ENCODE peak calls at places on chromosomes 2 and 18, in four cellular contexts. One of them, this sample, is unnamed.

GRCh38 chr18:45340884-45341283 is 274.4 kb upstream of the SLC14A2 start:
- DNase-seq in HFF-Myc: no peak
- DNase-seq in left ventricle myocardium inferior: no peak
- DNase-seq in astrocyte: no peak
- DNase-seq in this sample: no peak

GRCh38 chr18:48703418-48703817 is 164.6 kb downstream of the CTIF start:
- DNase-seq in HFF-Myc: no peak
- DNase-seq in left ventricle myocardium inferior: no peak
- DNase-seq in astrocyte: no peak
- DNase-seq in this sample: no peak

GRCh38 chr2:36615214-36615613 is 17.2 kb upstream of the FEZ2 start:
- DNase-seq in HFF-Myc: no peak
- DNase-seq in left ventricle myocardium inferior: no peak
- DNase-seq in astrocyte: no peak
- DNase-seq in this sample: peak; percentile 85

GRCh38 chr18:58657081-58657480 is 14.2 kb upstream of the MALT1 start:
- DNase-seq in HFF-Myc: no peak
- DNase-seq in left ventricle myocardium inferior: no peak
- DNase-seq in astrocyte: no peak
- DNase-seq in this sample: no peak

GRCh38 chr18:998976-999375 is 94.3 kb downstream of the ADCYAP1 start:
- DNase-seq in HFF-Myc: no peak
- DNase-seq in left ventricle myocardium inferior: no peak
- DNase-seq in astrocyte: no peak
- DNase-seq in this sample: no peak

GRCh38 chr2:49029406-49029805 is 124.9 kb downstream of the FSHR start:
- DNase-seq in HFF-Myc: no peak
- DNase-seq in left ventricle myocardium inferior: no peak
- DNase-seq in astrocyte: no peak
- DNase-seq in this sample: no peak

GRCh38 chr18:46260016-46260878 is 156.1 kb downstream of the HAUS1 start:
- DNase-seq in HFF-Myc: no peak
- DNase-seq in left ventricle myocardium inferior: no peak
- DNase-seq in astrocyte: peak; percentile 95
- DNase-seq in this sample: peak; percentile 66

GRCh38 chr18:9914334-9914583 is 443 bp downstream of the VAPA start:
- DNase-seq in HFF-Myc: no peak
- DNase-seq in left ventricle myocardium inferior: no peak
- DNase-seq in astrocyte: no peak
- DNase-seq in this sample: no peak

GRCh38 chr2:199738723-199739412 is 112.1 kb downstream of the FTCDNL1 start:
- DNase-seq in HFF-Myc: no peak
- DNase-seq in left ventricle myocardium inferior: no peak
- DNase-seq in astrocyte: no peak
- DNase-seq in this sample: peak; percentile 80

GRCh38 chr2:204395539-204395938 is 149.7 kb upstream of the PARD3B start:
- DNase-seq in HFF-Myc: no peak
- DNase-seq in left ventricle myocardium inferior: no peak
- DNase-seq in astrocyte: no peak
- DNase-seq in this sample: no peak

GRCh38 chr18:31386683-31387082 is 10.1 kb downstream of the DSG4 start:
- DNase-seq in HFF-Myc: no peak
- DNase-seq in left ventricle myocardium inferior: no peak
- DNase-seq in astrocyte: peak; percentile 64
- DNase-seq in this sample: no peak

GRCh38 chr18:596288-596881 is 403 bp upstream of the CLUL1 start:
- DNase-seq in HFF-Myc: no peak
- DNase-seq in left ventricle myocardium inferior: no peak
- DNase-seq in astrocyte: no peak
- DNase-seq in this sample: no peak

GRCh38 chr2:88188741-88189140 is 18.6 kb downstream of the THNSL2 start:
- DNase-seq in HFF-Myc: peak; percentile 12
- DNase-seq in left ventricle myocardium inferior: no peak
- DNase-seq in astrocyte: peak; percentile 6
- DNase-seq in this sample: peak; percentile 69

GRCh38 chr2:218832520-218832919 is 917 bp upstream of the PRKAG3 start:
- DNase-seq in HFF-Myc: no peak
- DNase-seq in left ventricle myocardium inferior: peak; percentile 59
- DNase-seq in astrocyte: no peak
- DNase-seq in this sample: peak; percentile 42

GRCh38 chr2:203534486-203535077 is 519 bp downstream of the RAPH1 start:
- DNase-seq in HFF-Myc: no peak
- DNase-seq in left ventricle myocardium inferior: peak; percentile 50
- DNase-seq in astrocyte: no peak
- DNase-seq in this sample: no peak

GRCh38 chr2:140695163-140695562 is 1435.7 kb downstream of the LRP1B start:
- DNase-seq in HFF-Myc: no peak
- DNase-seq in left ventricle myocardium inferior: no peak
- DNase-seq in astrocyte: no peak
- DNase-seq in this sample: peak; percentile 76

GRCh38 chr18:22194151-22194598 is 24.8 kb downstream of the GATA6 start:
- DNase-seq in HFF-Myc: no peak
- DNase-seq in left ventricle myocardium inferior: no peak
- DNase-seq in astrocyte: no peak
- DNase-seq in this sample: no peak

GRCh38 chr18:9796933-9797549 is 88.7 kb upstream of the TXNDC2 start:
- DNase-seq in HFF-Myc: no peak
- DNase-seq in left ventricle myocardium inferior: no peak
- DNase-seq in astrocyte: no peak
- DNase-seq in this sample: peak; percentile 51

GRCh38 chr2:46232860-46233259 is 64.3 kb upstream of the EPAS1 start:
- DNase-seq in HFF-Myc: no peak
- DNase-seq in left ventricle myocardium inferior: no peak
- DNase-seq in astrocyte: no peak
- DNase-seq in this sample: no peak

GRCh38 chr2:3631161-3631850 is 26.7 kb upstream of the ALLC start:
- DNase-seq in HFF-Myc: no peak
- DNase-seq in left ventricle myocardium inferior: no peak
- DNase-seq in astrocyte: no peak
- DNase-seq in this sample: no peak

GRCh38 chr2:46701152-46701551 is 214.5 kb downstream of the MCFD2 start:
- DNase-seq in HFF-Myc: no peak
- DNase-seq in left ventricle myocardium inferior: no peak
- DNase-seq in astrocyte: no peak
- DNase-seq in this sample: peak; percentile 69

GRCh38 chr2:226048625-226049024 is 649.1 kb downstream of the NYAP2 start:
- DNase-seq in HFF-Myc: peak; percentile 71
- DNase-seq in left ventricle myocardium inferior: no peak
- DNase-seq in astrocyte: peak; percentile 89
- DNase-seq in this sample: peak; percentile 69

GRCh38 chr2:121790276-121790956 is 35.0 kb downstream of the TSN start:
- DNase-seq in HFF-Myc: peak; percentile 55
- DNase-seq in left ventricle myocardium inferior: no peak
- DNase-seq in astrocyte: peak; percentile 93
- DNase-seq in this sample: peak; percentile 92

GRCh38 chr2:43114210-43114609 is 112.2 kb downstream of the ZFP36L2 start:
- DNase-seq in HFF-Myc: no peak
- DNase-seq in left ventricle myocardium inferior: no peak
- DNase-seq in astrocyte: peak; percentile 42
- DNase-seq in this sample: no peak

GRCh38 chr2:160411167-160411566 is 82.4 kb downstream of the RBMS1 start:
- DNase-seq in HFF-Myc: no peak
- DNase-seq in left ventricle myocardium inferior: no peak
- DNase-seq in astrocyte: peak; percentile 49
- DNase-seq in this sample: peak; percentile 68

GRCh38 chr2:111883661-111884591 is at the start of gene ANAPC1:
- DNase-seq in HFF-Myc: peak; percentile 43
- DNase-seq in left ventricle myocardium inferior: peak; percentile 80
- DNase-seq in astrocyte: peak; percentile 57
- DNase-seq in this sample: peak; percentile 66

GRCh38 chr18:46199515-46200147 is 95.4 kb downstream of the HAUS1 start:
- DNase-seq in HFF-Myc: peak; percentile 14
- DNase-seq in left ventricle myocardium inferior: no peak
- DNase-seq in astrocyte: peak; percentile 62
- DNase-seq in this sample: peak; percentile 54

GRCh38 chr2:203959265-203960034 is 22.9 kb downstream of the ICOS start:
- DNase-seq in HFF-Myc: no peak
- DNase-seq in left ventricle myocardium inferior: no peak
- DNase-seq in astrocyte: no peak
- DNase-seq in this sample: no peak

GRCh38 chr2:20852670-20853069 is 29.8 kb upstream of the LDAH start:
- DNase-seq in HFF-Myc: no peak
- DNase-seq in left ventricle myocardium inferior: no peak
- DNase-seq in astrocyte: no peak
- DNase-seq in this sample: no peak

GRCh38 chr2:98601532-98602132 is 6.7 kb downstream of the COA5 start:
- DNase-seq in HFF-Myc: no peak
- DNase-seq in left ventricle myocardium inferior: no peak
- DNase-seq in astrocyte: peak; percentile 21
- DNase-seq in this sample: peak; percentile 56

GRCh38 chr2:151042938-151043337 is 218.7 kb downstream of the RBM43 start:
- DNase-seq in HFF-Myc: no peak
- DNase-seq in left ventricle myocardium inferior: no peak
- DNase-seq in astrocyte: no peak
- DNase-seq in this sample: no peak

GRCh38 chr2:142874293-142874814 is 3.1 kb upstream of the KYNU start:
- DNase-seq in HFF-Myc: peak; percentile 22
- DNase-seq in left ventricle myocardium inferior: no peak
- DNase-seq in astrocyte: peak; percentile 81
- DNase-seq in this sample: peak; percentile 98

GRCh38 chr2:84395819-84396218 is 63.3 kb downstream of the SUCLG1 start:
- DNase-seq in HFF-Myc: no peak
- DNase-seq in left ventricle myocardium inferior: no peak
- DNase-seq in astrocyte: peak; percentile 70
- DNase-seq in this sample: peak; percentile 56

GRCh38 chr2:168155036-168155435 is 92.4 kb downstream of the STK39 start:
- DNase-seq in HFF-Myc: no peak
- DNase-seq in left ventricle myocardium inferior: no peak
- DNase-seq in astrocyte: no peak
- DNase-seq in this sample: no peak

GRCh38 chr2:110124038-110124825 is 8.6 kb upstream of the MALL start:
- DNase-seq in HFF-Myc: no peak
- DNase-seq in left ventricle myocardium inferior: no peak
- DNase-seq in astrocyte: no peak
- DNase-seq in this sample: no peak

GRCh38 chr2:21620771-21621170 is 497.0 kb downstream of the TDRD15 start:
- DNase-seq in HFF-Myc: no peak
- DNase-seq in left ventricle myocardium inferior: no peak
- DNase-seq in astrocyte: no peak
- DNase-seq in this sample: no peak

GRCh38 chr2:28633204-28633603 is 118.4 kb upstream of the PPP1CB start:
- DNase-seq in HFF-Myc: no peak
- DNase-seq in left ventricle myocardium inferior: no peak
- DNase-seq in astrocyte: no peak
- DNase-seq in this sample: no peak

DNA sequence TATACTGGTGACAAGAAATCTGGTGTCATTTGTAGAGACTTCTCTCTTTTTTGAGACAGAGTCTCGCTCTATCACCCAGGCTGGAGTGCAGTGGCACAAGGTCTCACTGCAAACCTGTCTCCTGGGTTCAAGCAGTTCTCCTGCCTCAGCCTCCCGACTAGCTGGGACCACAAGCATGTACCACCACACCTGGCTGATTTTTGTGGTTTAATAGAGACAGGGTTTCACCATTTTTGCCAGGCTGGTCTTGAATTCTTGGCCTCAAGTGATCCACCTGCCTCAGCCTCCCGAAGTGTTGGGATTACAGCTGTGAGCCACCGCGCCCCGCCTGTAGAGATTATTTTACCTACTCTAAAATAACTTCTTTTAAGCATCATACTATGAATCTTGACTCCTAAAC is 6.5 kb downstream of the HNRNPLL start:
- DNase-seq in HFF-Myc: no peak
- DNase-seq in left ventricle myocardium inferior: no peak
- DNase-seq in astrocyte: no peak
- DNase-seq in this sample: no peak
- H3K4me3 ChIP-seq in HFF-Myc: no peak overlapping the region
- H3K4me3 ChIP-seq in left ventricle myocardium inferior: no peak overlapping the region
- H3K4me3 ChIP-seq in astrocyte: no peak overlapping the region
- H3K4me3 ChIP-seq in this sample: no peak overlapping the region

GRCh38 chr2:117411983-117412382 is 402.5 kb upstream of the DDX18 start:
- DNase-seq in HFF-Myc: no peak
- DNase-seq in left ventricle myocardium inferior: no peak
- DNase-seq in astrocyte: no peak
- DNase-seq in this sample: no peak
- TF ChIP-seq CTCF in HFF-Myc: no peak
- TF ChIP-seq CTCF in left ventricle myocardium inferior: no peak
- TF ChIP-seq CTCF in astrocyte: no peak
- TF ChIP-seq CTCF in this sample: no peak

GRCh38 chr2:215136669-215137328 is 1.6 kb downstream of the ABCA12 start:
- DNase-seq in HFF-Myc: peak; percentile 10
- DNase-seq in left ventricle myocardium inferior: no peak
- DNase-seq in astrocyte: peak; percentile 67
- DNase-seq in this sample: peak; percentile 61

GRCh38 chr2:215137329-215137686 is 1.1 kb downstream of the ABCA12 start:
- DNase-seq in HFF-Myc: no peak
- DNase-seq in left ventricle myocardium inferior: no peak
- DNase-seq in astrocyte: no peak
- DNase-seq in this sample: no peak

GRCh38 chr2:215137741-215138340 is 585 bp downstream of the ABCA12 start:
- DNase-seq in HFF-Myc: peak; percentile 64
- DNase-seq in left ventricle myocardium inferior: no peak
- DNase-seq in astrocyte: peak; percentile 55
- DNase-seq in this sample: peak; percentile 75

GRCh38 chr2:215140166-215140707 is 1.8 kb upstream of the ABCA12 start:
- DNase-seq in HFF-Myc: no peak
- DNase-seq in left ventricle myocardium inferior: no peak
- DNase-seq in astrocyte: no peak
- DNase-seq in this sample: peak; percentile 65

GRCh38 chr2:215138466-215138865 is at the start of gene ABCA12:
- DNase-seq in HFF-Myc: no peak
- DNase-seq in left ventricle myocardium inferior: no peak
- DNase-seq in astrocyte: no peak
- DNase-seq in this sample: no peak
- H3K4me3 ChIP-seq in HFF-Myc: no peak within 1 kb of the TSS
- H3K4me3 ChIP-seq in left ventricle myocardium inferior: no peak within 1 kb of the TSS
- H3K4me3 ChIP-seq in astrocyte: no peak within 1 kb of the TSS
- H3K4me3 ChIP-seq in this sample: no peak within 1 kb of the TSS

DNA sequence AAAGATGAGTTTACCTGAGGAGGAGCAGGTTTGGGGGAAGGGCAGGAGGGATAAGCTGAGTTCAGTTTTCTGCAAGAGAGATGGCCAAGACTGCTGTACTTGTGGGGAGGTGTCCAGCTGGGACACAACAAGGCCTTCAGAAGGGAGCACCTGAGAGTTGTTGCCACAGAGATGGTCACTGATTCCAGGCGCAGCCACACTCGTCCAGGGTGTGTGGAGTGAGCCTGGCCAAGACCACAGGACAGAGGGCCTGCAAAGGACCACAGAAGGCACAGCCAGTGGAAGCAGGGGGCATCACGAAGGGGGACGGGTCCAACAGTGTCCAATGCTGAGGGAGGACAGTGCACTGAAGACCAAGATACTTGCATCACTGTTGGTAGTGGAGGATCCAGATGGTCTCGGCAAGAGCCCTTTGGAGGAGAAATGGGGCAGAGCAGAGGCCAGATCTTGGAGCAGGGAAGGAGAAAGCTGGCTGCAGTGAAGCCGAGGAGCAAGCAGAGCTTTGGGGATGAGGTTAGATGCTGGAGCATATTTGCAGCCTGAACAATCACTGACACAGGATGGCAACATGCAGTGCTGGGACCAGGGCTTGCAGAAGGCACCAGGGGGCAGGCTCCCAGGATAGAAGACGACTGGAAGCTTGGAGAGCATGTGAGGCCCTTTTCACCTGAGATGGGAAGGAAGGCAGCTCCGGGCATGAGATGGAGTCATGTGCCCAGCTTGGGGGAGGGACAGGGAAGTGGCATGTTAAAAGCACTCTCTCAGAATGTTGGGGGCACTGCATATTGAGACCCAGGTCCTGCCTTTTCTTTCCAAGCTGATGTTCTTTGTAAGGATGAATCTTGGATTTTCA is 214.0 kb downstream of the CYP26B1 start:
- DNase-seq in HFF-Myc: no peak
- DNase-seq in left ventricle myocardium inferior: no peak
- DNase-seq in astrocyte: peak; percentile 14
- DNase-seq in this sample: peak; percentile 49
- TF ChIP-seq CTCF in HFF-Myc: peak; percentile 29
- TF ChIP-seq CTCF in left ventricle myocardium inferior: peak; percentile 38
- TF ChIP-seq CTCF in astrocyte: no peak
- TF ChIP-seq CTCF in this sample: peak; percentile 34

This sample was measured in fibroblast of mammary gland.